ENCODE peak calls at places on chromosomes 13 and 19, in seven cellular contexts. F is HT1080; S is SW480; O is activated naive CD8-positive, alpha-beta T cell treated with anti-CD3 and anti-CD28 coated beads, Interleukin-2, amount 50 U/mL, for 24 hours; E is epithelial cell of proximal tubule; Z is activated gamma-delta T cell; D is ELF-1. B is an unnamed sample.

GRCh38 chr13:113742445-113743120 is 16.4 kb upstream of the TMEM255B start:
- DNase-seq in S (no peak), Z (no peak), E (no peak), D (no peak), O (no peak), F (no peak), B (no peak)

GRCh38 chr13:73248711-73249580 is 190.1 kb downstream of the KLF5 start:
- DNase-seq in O (no peak), F (no peak), Z (no peak), E (no peak), D (peak), S (peak), B (no peak)

GRCh38 chr13:44364601-44365000 is 9.0 kb upstream of the SERP2 start:
- DNase-seq in E (peak), D (peak), O (no peak), Z (no peak), S (peak), F (peak), B (no peak)

GRCh38 chr13:104014803-104015645 is 948.8 kb upstream of the SLC10A2 start:
- DNase-seq in F (peak), D (no peak), O (no peak), E (no peak), Z (no peak), S (peak), B (no peak)

GRCh38 chr19:1243768-1244692 is 2.5 kb downstream of the ATP5F1D start:
- DNase-seq in F (peak), E (no peak), D (peak), S (peak), Z (peak), O (peak), B (peak)

GRCh38 chr13:20566424-20566916 is 487 bp upstream of the IFT88 start:
- DNase-seq in O (no peak), D (peak), F (peak), S (peak), Z (no peak), E (peak), B (no peak)

GRCh38 chr13:32309812-32310706 is 5.1 kb downstream of the ZAR1L start:
- DNase-seq in Z (no peak), S (peak), O (no peak), F (peak), D (peak), E (peak), B (peak)

GRCh38 chr13:30647824-30648521 is 30.3 kb downstream of the USPL1 start:
- DNase-seq in O (no peak), F (no peak), E (no peak), S (no peak), Z (no peak), D (no peak), B (no peak)

GRCh38 chr13:113489549-113490495 is 689 bp downstream of the DCUN1D2 start:
- DNase-seq in O (peak), Z (no peak), F (peak), S (peak), D (peak), E (no peak), B (peak)

GRCh38 chr13:51932231-51932630 is 70.5 kb downstream of the CCDC70 start:
- DNase-seq in E (no peak), F (no peak), O (no peak), D (no peak), S (no peak), Z (no peak), B (no peak)

GRCh38 chr13:24693862-24694471 is 13.8 kb downstream of the ATP12A start:
- DNase-seq in F (peak), S (peak), Z (no peak), O (peak), E (no peak), D (peak), B (peak)

GRCh38 chr13:113927661-113928581 is 46.0 kb downstream of the C13orf46 start:
- DNase-seq in O (no peak), E (no peak), D (no peak), Z (no peak), S (no peak), F (peak), B (no peak)

GRCh38 chr19:5679289-5680082 is 830 bp downstream of the MICOS13 start:
- DNase-seq in F (no peak), O (no peak), D (no peak), Z (no peak), S (no peak), E (no peak), B (no peak)

GRCh38 chr13:27147530-27148170 is 24.0 kb downstream of the USP12 start:
- DNase-seq in O (no peak), S (no peak), E (no peak), Z (no peak), F (no peak), D (no peak), B (peak)

GRCh38 chr19:11338569-11339253 is 746 bp downstream of the RAB3D start:
- DNase-seq in D (no peak), O (no peak), F (no peak), Z (no peak), E (no peak), S (no peak), B (no peak)

GRCh38 chr19:17576758-17577532 is 21.5 kb downstream of the COLGALT1 start:
- DNase-seq in S (peak), O (no peak), E (no peak), Z (no peak), D (peak), F (peak), B (peak)

GRCh38 chr19:41940443-41941409 is 12.5 kb upstream of the ERFL start:
- DNase-seq in Z (no peak), E (no peak), F (no peak), D (no peak), O (no peak), S (no peak), B (peak)

GRCh38 chr19:51777570-51778460 is 16.8 kb downstream of the FPR2 start:
- DNase-seq in F (peak), Z (no peak), E (peak), O (peak), D (peak), S (peak), B (peak)

GRCh38 chr19:45607071-45608029 is 5.3 kb upstream of the GPR4 start:
- DNase-seq in O (peak), S (peak), D (peak), Z (no peak), F (peak), E (no peak), B (no peak)

B was measured in GM20000.